ENCODE peak calls at places on chromosomes 4 and X, in seven cellular contexts. H is HCT116, M is K562, B is GM12878, O is SK-N-SH, L is HepG2, W is H1. Q is an unnamed sample.

GRCh38 chr4:168621806-168622589 is 125.1 kb downstream of the PALLD start:
- DNase-seq in B (no peak), L (no peak), W (no peak), M (no peak), H (no peak), O (no peak), Q (no peak)

GRCh38 chr4:31058656-31059055 is 338.5 kb downstream of the PCDH7 start:
- DNase-seq in B (no peak), M (no peak), O (no peak), L (no peak), H (no peak), W (no peak), Q (no peak)

GRCh38 chr4:167100120-167100519 is 134.2 kb downstream of the SPOCK3 start:
- DNase-seq in H (no peak), O (no peak), B (peak; percentile 32), M (no peak), L (peak; percentile 1), W (no peak), Q (peak; percentile 65)

GRCh38 chr4:177519481-177520270 is 77.4 kb upstream of the AGA start:
- DNase-seq in O (no peak), H (no peak), B (no peak), L (no peak), W (no peak), M (no peak), Q (no peak)

GRCh38 chrX:53171356-53171755 is 53.7 kb downstream of the KDM5C start:
- DNase-seq in L (no peak), O (no peak), B (no peak), W (no peak), H (no peak), M (no peak), Q (no peak)

GRCh38 chr4:95093460-95093859 is 335.7 kb downstream of the BMPR1B start:
- DNase-seq in O (no peak), H (no peak), L (no peak), M (no peak), W (no peak), B (no peak), Q (no peak)

GRCh38 chr4:22090655-22091350 is 142.2 kb upstream of the KCNIP4 start:
- DNase-seq in M (no peak), W (no peak), O (no peak), B (no peak), H (no peak), L (no peak), Q (no peak)

GRCh38 chrX:12115377-12115776 is 22.9 kb upstream of the FRMPD4 start:
- DNase-seq in M (no peak), H (no peak), O (no peak), B (no peak), W (peak; percentile 64), L (no peak), Q (no peak)

GRCh38 chr4:185384877-185385465 is 10.8 kb downstream of the LRP2BP start:
- DNase-seq in W (no peak), L (no peak), O (no peak), M (peak; percentile 10), B (no peak), H (no peak), Q (no peak)

GRCh38 chr4:178664636-178665035 is 1222.4 kb upstream of the AGA start:
- DNase-seq in M (no peak), L (no peak), O (no peak), W (no peak), H (no peak), B (no peak), Q (no peak)

GRCh38 chrX:104347860-104348259 is 93.1 kb upstream of the ESX1 start:
- DNase-seq in B (no peak), H (no peak), W (no peak), O (no peak), M (no peak), L (no peak), Q (no peak)

GRCh38 chr4:122765702-122766352 is 33.3 kb downstream of the BBS12 start:
- DNase-seq in H (no peak), O (no peak), W (no peak), M (no peak), B (no peak), L (no peak), Q (no peak)

GRCh38 chr4:2065106-2065930 is 6.2 kb downstream of the NAT8L start:
- DNase-seq in B (no peak), O (peak; percentile 40), H (no peak), W (no peak), M (no peak), L (no peak), Q (no peak)

GRCh38 chr4:160481696-160482330 is 1378.9 kb downstream of the RAPGEF2 start:
- DNase-seq in L (no peak), W (no peak), H (no peak), O (no peak), B (no peak), M (no peak), Q (no peak)

GRCh38 chr4:14897217-14897616 is 105.1 kb upstream of the CPEB2 start:
- DNase-seq in O (no peak), M (no peak), B (no peak), H (no peak), L (no peak), W (no peak), Q (no peak)

GRCh38 chr4:37970702-37971101 is 10.5 kb downstream of the PTTG2 start:
- DNase-seq in O (peak; percentile 32), W (no peak), M (peak; percentile 37), H (peak; percentile 21), L (peak; percentile 47), B (no peak), Q (no peak)

GRCh38 chr4:105683038-105683437 is 25.5 kb downstream of the INTS12 start:
- DNase-seq in O (no peak), M (no peak), W (no peak), H (no peak), B (no peak), L (no peak), Q (no peak)

GRCh38 chr4:6907658-6908191 is 1.9 kb upstream of the TBC1D14 start:
- DNase-seq in B (no peak), L (no peak), W (peak; percentile 72), M (peak; percentile 61), H (peak; percentile 21), O (peak; percentile 67), Q (no peak)

GRCh38 chr4:132071815-132072214 is 1077.3 kb upstream of the PCDH10 start:
- DNase-seq in W (no peak), M (no peak), H (no peak), L (no peak), O (no peak), B (no peak), Q (no peak)

GRCh38 chr4:56804551-56804950 is 16.9 kb downstream of the SPINK2 start:
- DNase-seq in H (no peak), W (no peak), L (no peak), B (peak; percentile 62), O (no peak), M (no peak), Q (no peak)

GRCh38 chr4:145842224-145842887 is 96.3 kb downstream of the ZNF827 start:
- DNase-seq in O (no peak), L (no peak), H (no peak), B (no peak), W (no peak), M (no peak), Q (no peak)

GRCh38 chr4:1990676-1991075 is 18.1 kb downstream of the NELFA start:
- DNase-seq in B (no peak), H (no peak), L (no peak), W (no peak), O (no peak), M (no peak), Q (no peak)

GRCh38 chr4:3486556-3487270 is 23.6 kb downstream of the DOK7 start:
- DNase-seq in M (no peak), W (no peak), H (no peak), O (peak; percentile 64), B (no peak), L (no peak), Q (no peak)

GRCh38 chrX:129795584-129795983 is 15.8 kb downstream of the SASH3 start:
- DNase-seq in H (no peak), B (no peak), L (no peak), O (no peak), W (no peak), M (no peak), Q (no peak)

GRCh38 chr4:103098746-103099421 is 750 bp downstream of the BDH2 start:
- DNase-seq in O (no peak), H (no peak), B (no peak), L (no peak), W (no peak), M (no peak), Q (no peak)

GRCh38 chr4:25379591-25379990 is 2.5 kb downstream of the ANAPC4 start:
- DNase-seq in O (no peak), L (no peak), B (no peak), H (no peak), M (peak; percentile 23), W (no peak), Q (no peak)
- H3K4me3 ChIP-seq in O (no peak overlapping the region), L (no peak overlapping the region), B (peak overlapping the region; percentile 96), H (no peak overlapping the region), M (no peak overlapping the region), W (no peak overlapping the region), Q (no peak overlapping the region)

GRCh38 chrX:150508461-150509367 is 59.7 kb upstream of the MTM1 start:
- DNase-seq in M (no peak), L (no peak), W (no peak), O (no peak), B (no peak), H (no peak), Q (no peak)
- H3K27ac ChIP-seq in M (no peak overlapping the region), L (no peak overlapping the region), W (no peak overlapping the region), O (no peak overlapping the region), B (no peak overlapping the region), H (no peak overlapping the region), Q (no peak overlapping the region)

GRCh38 chrX:131402124-131402811 is 113.2 kb upstream of the IGSF1 start:
- DNase-seq in W (no peak), L (no peak), O (no peak), M (no peak), H (no peak), B (no peak), Q (no peak)

GRCh38 chrX:131399692-131400428 is 110.8 kb upstream of the IGSF1 start:
- DNase-seq in O (no peak), L (no peak), B (no peak), W (no peak), M (no peak), H (no peak), Q (no peak)

DNA sequence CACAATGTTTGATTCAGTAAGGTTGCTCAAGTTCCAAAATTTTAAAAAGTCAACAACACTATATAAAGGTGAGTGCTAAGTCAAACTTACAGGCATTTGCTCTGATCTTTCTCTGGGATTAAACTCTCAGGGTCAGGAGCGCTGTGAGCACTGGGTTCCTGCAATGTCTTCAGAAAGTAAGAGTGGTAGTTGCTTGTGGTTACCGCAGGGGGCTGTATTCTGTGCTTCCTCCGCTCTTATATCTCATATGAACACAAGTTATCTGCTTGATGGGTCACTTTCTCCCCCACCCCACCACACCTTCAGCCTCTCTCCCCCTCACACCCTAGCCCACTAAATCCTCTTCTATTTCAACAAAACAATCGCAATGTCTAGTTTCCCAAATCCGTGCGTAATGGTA is 116.4 kb upstream of the IGSF1 start:
- DNase-seq in O (no peak), H (no peak), B (no peak), L (no peak), W (no peak), M (no peak), Q (peak; percentile 1)
- TF ChIP-seq SIN3A in O (no peak), H (no peak), B (no peak), L (no peak), W (no peak), M (no peak), Q (no peak)

DNA sequence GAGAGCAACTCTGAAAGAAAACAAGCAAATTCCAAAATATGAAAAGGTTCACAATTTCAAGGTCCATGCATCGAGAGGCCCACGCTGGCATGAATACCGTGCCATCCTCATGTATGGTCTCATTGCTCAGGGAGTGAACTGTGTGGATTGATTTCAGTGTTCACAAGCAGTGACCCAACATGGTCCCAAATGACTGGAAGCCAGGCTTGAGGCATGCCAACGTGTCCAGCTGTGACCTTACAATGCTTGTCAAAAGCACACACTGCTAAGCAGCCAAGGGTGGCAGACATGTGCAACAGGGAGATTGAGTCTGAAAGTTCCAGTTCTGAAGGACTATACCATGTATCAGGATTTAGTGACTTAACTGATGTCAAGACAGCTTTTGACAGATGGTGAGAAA is 58.7 kb upstream of the CLDN24 start:
- DNase-seq in M (no peak), B (no peak), L (no peak), O (no peak), W (no peak), H (no peak), Q (no peak)
- H3K4me3 ChIP-seq in M (no peak overlapping the region), B (no peak overlapping the region), L (no peak overlapping the region), O (no peak overlapping the region), W (no peak overlapping the region), H (no peak overlapping the region), Q (no peak overlapping the region)